ENCODE peak calls at places on chromosomes 7 and 10, in eight cellular contexts. L is psoas muscle; J is activated T-cell treated with anti-CD3 and anti-CD28 coated beads, Interleukin-2, amount 50 U/mL, for 72 hours; K is anterior cingulate cortex; Q is putamen; P is neural crest cell; D is SHP77 treated with DMSO at 0.1 percent for 48 hours; B is CD4-positive, CD25-positive, alpha-beta regulatory T cell. S is an unnamed sample.

GRCh38 chr7:131076032-131076431 is 251.6 kb upstream of the MKLN1 start:
- DNase-seq in L (no peak), J (no peak), K (no peak), P (no peak), Q (peak), D (no peak), B (no peak), S (no peak)

GRCh38 chr7:101169110-101169837 is 3.9 kb upstream of the VGF start:
- DNase-seq in L (no peak), D (no peak), P (no peak), B (no peak), J (peak), K (no peak), Q (no peak), S (no peak)

GRCh38 chr10:103502849-103503660 is 9.6 kb downstream of the NEURL1 start:
- DNase-seq in J (no peak), P (no peak), L (no peak), B (no peak), Q (no peak), D (no peak), K (no peak), S (peak)

GRCh38 chr10:99456207-99456606 is 25.8 kb upstream of the GOT1 start:
- DNase-seq in J (no peak), D (no peak), K (no peak), P (no peak), Q (no peak), L (no peak), B (no peak), S (no peak)

GRCh38 chr7:85067371-85067770 is 119.5 kb downstream of the SEMA3D start:
- DNase-seq in B (no peak), D (no peak), K (no peak), L (no peak), Q (no peak), J (no peak), P (no peak), S (no peak)

GRCh38 chr7:142158741-142159496 is 47.4 kb downstream of the MGAM2 start:
- DNase-seq in K (no peak), J (no peak), L (no peak), P (no peak), D (no peak), B (no peak), Q (no peak), S (no peak)

GRCh38 chr7:155693826-155694225 is 49.4 kb downstream of the RBM33 start:
- DNase-seq in B (no peak), J (no peak), P (no peak), D (no peak), L (no peak), K (no peak), Q (no peak), S (no peak)

GRCh38 chr7:132964886-132965285 is 117.0 kb downstream of the CHCHD3 start:
- DNase-seq in P (no peak), J (no peak), D (no peak), B (no peak), K (no peak), L (no peak), Q (no peak), S (no peak)

GRCh38 chr7:4764402-4765007 is 10.9 kb upstream of the AP5Z1 start:
- DNase-seq in L (no peak), D (no peak), Q (no peak), P (no peak), J (no peak), K (no peak), B (no peak), S (no peak)

GRCh38 chr10:116521424-116522305 is 24.1 kb upstream of the PNLIP start:
- DNase-seq in K (no peak), B (no peak), J (peak), Q (peak), D (no peak), P (peak), L (no peak), S (peak)

GRCh38 chr10:11297136-11297535 is 279.5 kb downstream of the CELF2 start:
- DNase-seq in J (no peak), B (no peak), K (no peak), P (no peak), L (no peak), D (no peak), Q (no peak), S (no peak)

GRCh38 chr10:71802235-71802634 is 28.9 kb upstream of the VSIR start:
- DNase-seq in L (peak), K (no peak), Q (no peak), D (no peak), B (no peak), J (no peak), P (no peak), S (no peak)

GRCh38 chr10:94725871-94726270 is 36.6 kb upstream of the CYP2C19 start:
- DNase-seq in Q (peak), K (no peak), J (no peak), B (no peak), L (no peak), D (no peak), P (no peak), S (no peak)

GRCh38 chr10:30683496-30683895 is 53.9 kb upstream of the LYZL2 start:
- DNase-seq in B (no peak), J (no peak), D (no peak), P (no peak), L (no peak), Q (no peak), K (no peak), S (no peak)

GRCh38 chr10:31041011-31041410 is 9.3 kb upstream of the ZNF438 start:
- DNase-seq in Q (no peak), D (no peak), K (no peak), B (no peak), J (no peak), L (no peak), P (no peak), S (no peak)

GRCh38 chr10:103745264-103746247 is 109.8 kb downstream of the SH3PXD2A start:
- DNase-seq in K (no peak), D (no peak), L (peak), J (peak), B (peak), P (no peak), Q (peak), S (no peak)

GRCh38 chr10:70786799-70787415 is 1.7 kb upstream of the TBATA start:
- DNase-seq in Q (no peak), K (no peak), B (no peak), P (no peak), D (no peak), L (no peak), J (peak), S (no peak)

GRCh38 chr10:79255007-79255507 is 92.2 kb upstream of the PPIF start:
- DNase-seq in L (no peak), Q (no peak), D (no peak), B (no peak), K (no peak), J (no peak), P (no peak), S (no peak)

GRCh38 chr7:31432831-31433340 is 81.0 kb upstream of the ITPRID1 start:
- DNase-seq in P (no peak), D (no peak), J (no peak), B (no peak), K (no peak), L (no peak), Q (no peak), S (no peak)

GRCh38 chr7:129367700-129368388 is 66.4 kb upstream of the STRIP2 start:
- DNase-seq in D (peak), L (peak), B (peak), P (peak), K (peak), Q (peak), J (peak), S (peak)

GRCh38 chr10:83357627-83358026 is 781.7 kb upstream of the GHITM start:
- DNase-seq in D (no peak), P (no peak), J (no peak), B (no peak), K (no peak), Q (no peak), L (no peak), S (no peak)

S was measured in BE2C.